ENCODE peak calls at places on chromosome 13, in ten cellular contexts. L is tibial nerve, Z is SK-N-SH, X is H1, F is upper lobe of left lung, N is A549, H is sigmoid colon, B is stomach, W is esophagus muscularis mucosa, J is transverse colon. G is an unnamed sample. For H3K9me3, the result is how much of the 10 kb centered on the place peaks cover.

GRCh38 chr13:34458756-34459462 is 483.2 kb upstream of the NBEA start:
- DNase-seq in F (no peak), N (peak), H (peak), W (peak), X (no peak), L (no peak), Z (no peak), J (no peak), B (no peak), G (no peak)

GRCh38 chr13:33873251-33873908 is 55.4 kb downstream of the RFC3 start:
- DNase-seq in Z (no peak), W (no peak), X (no peak), N (no peak), B (no peak), F (no peak), J (no peak), H (no peak), L (no peak), G (no peak)

GRCh38 chr13:63741029-63741813 is 2325.6 kb upstream of the PCDH20 start:
- DNase-seq in W (peak), Z (no peak), J (no peak), N (no peak), B (no peak), X (no peak), F (peak), L (no peak), H (peak), G (peak)

GRCh38 chr13:109095126-109095525 is 465.7 kb downstream of the MYO16 start:
- DNase-seq in J (no peak), Z (no peak), H (no peak), F (no peak), N (no peak), W (no peak), L (no peak), X (no peak), B (no peak), G (no peak)

GRCh38 chr13:67914535-67914934 is 684.4 kb upstream of the PCDH9 start:
- DNase-seq in J (no peak), X (no peak), F (peak), N (no peak), L (no peak), Z (no peak), W (no peak), H (no peak), B (no peak), G (no peak)

GRCh38 chr13:100673831-100674362 is 698 bp downstream of the TMTC4 start:
- DNase-seq in Z (no peak), H (peak), N (peak), F (peak), X (no peak), W (no peak), J (peak), L (no peak), B (peak), G (peak)

GRCh38 chr13:102879793-102880499 is 34.1 kb downstream of the ERCC5 start:
- DNase-seq in L (no peak), X (no peak), W (no peak), H (no peak), Z (no peak), J (no peak), F (no peak), B (no peak), N (no peak), G (no peak)

GRCh38 chr13:95296326-95296939 is 4.8 kb downstream of the ABCC4 start:
- DNase-seq in W (no peak), N (peak), F (no peak), X (no peak), J (peak), B (peak), H (no peak), Z (peak), L (no peak), G (no peak)

GRCh38 chr13:35923347-35923746 is 207.8 kb downstream of the DCLK1 start:
- DNase-seq in X (no peak), L (no peak), J (no peak), N (peak), F (no peak), Z (no peak), H (no peak), B (no peak), W (no peak), G (no peak)

GRCh38 chr13:73056054-73056962 is 2.5 kb upstream of the KLF5 start:
- DNase-seq in B (no peak), H (no peak), Z (no peak), L (no peak), F (no peak), J (no peak), N (peak), W (no peak), X (no peak), G (no peak)

GRCh38 chr13:46607768-46608553 is 55.0 kb downstream of the LRCH1 start:
- DNase-seq in X (no peak), J (no peak), F (no peak), N (peak), Z (no peak), W (no peak), H (no peak), L (no peak), B (no peak), G (no peak)

GRCh38 chr13:91308299-91308698 is 39.2 kb upstream of the MIR17HG start:
- DNase-seq in L (no peak), X (no peak), F (no peak), B (no peak), W (no peak), H (no peak), Z (no peak), N (no peak), J (no peak), G (no peak)

GRCh38 chr13:113023217-113023597 is 54.2 kb downstream of the MCF2L start:
- DNase-seq in X (no peak), N (no peak), F (peak), H (no peak), Z (no peak), W (no peak), B (no peak), J (no peak), L (no peak), G (no peak)

GRCh38 chr13:108304170-108305068 is 34.9 kb downstream of the TNFSF13B start:
- DNase-seq in X (no peak), Z (no peak), F (no peak), B (no peak), L (no peak), W (no peak), J (no peak), H (no peak), N (no peak), G (no peak)

GRCh38 chr13:109180905-109181425 is 551.6 kb downstream of the MYO16 start:
- DNase-seq in N (no peak), X (no peak), F (no peak), L (no peak), H (no peak), J (no peak), W (no peak), B (no peak), Z (no peak), G (no peak)

GRCh38 chr13:93025984-93026383 is 200.6 kb upstream of the GPC6 start:
- DNase-seq in F (no peak), H (no peak), L (no peak), W (no peak), N (no peak), J (no peak), B (no peak), X (no peak), Z (no peak), G (no peak)

GRCh38 chr13:50156140-50156539 is 140.9 kb downstream of the KCNRG start:
- DNase-seq in Z (no peak), H (no peak), L (no peak), F (no peak), W (no peak), N (no peak), X (no peak), B (no peak), J (no peak), G (no peak)

GRCh38 chr13:109211616-109212015 is 574.8 kb downstream of the IRS2 start:
- DNase-seq in B (no peak), Z (peak), L (no peak), J (no peak), N (peak), W (no peak), F (no peak), H (no peak), X (no peak), G (no peak)

GRCh38 chr13:73677041-73677589 is 457.1 kb downstream of the KLF12 start:
- DNase-seq in J (no peak), L (no peak), F (no peak), B (no peak), W (no peak), H (no peak), X (no peak), N (peak), Z (no peak), G (no peak)

GRCh38 chr13:79475569-79475968 is 5.4 kb upstream of the NDFIP2 start:
- DNase-seq in W (no peak), B (no peak), L (no peak), Z (no peak), J (no peak), N (no peak), X (no peak), H (no peak), F (no peak), G (no peak)

DNA sequence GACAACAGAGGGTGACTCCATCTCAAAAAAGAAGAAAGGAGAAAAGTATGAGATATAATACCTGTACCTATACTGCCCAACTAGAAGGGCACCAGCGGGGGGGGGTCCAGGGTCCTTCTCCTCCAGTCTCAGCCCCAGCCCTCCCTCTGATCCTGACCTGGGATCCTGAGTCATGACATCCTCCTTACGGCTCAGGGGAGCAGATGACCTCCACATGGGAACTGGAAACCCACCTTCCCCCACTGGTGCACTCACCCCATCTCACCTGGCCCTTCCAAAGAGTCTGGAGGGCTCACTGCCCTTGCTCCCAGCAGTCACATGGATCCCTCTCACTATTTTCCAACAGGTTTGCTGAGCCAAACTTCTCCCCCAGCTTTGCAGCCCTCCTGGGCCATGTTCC is 24.2 kb downstream of the TUBA3C start:
- DNase-seq in N (no peak), B (no peak), Z (no peak), L (no peak), W (no peak), J (no peak), F (no peak), H (no peak), X (no peak), G (no peak)
- H3K9me3 ChIP-seq in N (under half), B (under half), Z (under half), L (under half), W (under half), J (under half), F (under half), H (under half), X (half or more), G (under half)

DNA sequence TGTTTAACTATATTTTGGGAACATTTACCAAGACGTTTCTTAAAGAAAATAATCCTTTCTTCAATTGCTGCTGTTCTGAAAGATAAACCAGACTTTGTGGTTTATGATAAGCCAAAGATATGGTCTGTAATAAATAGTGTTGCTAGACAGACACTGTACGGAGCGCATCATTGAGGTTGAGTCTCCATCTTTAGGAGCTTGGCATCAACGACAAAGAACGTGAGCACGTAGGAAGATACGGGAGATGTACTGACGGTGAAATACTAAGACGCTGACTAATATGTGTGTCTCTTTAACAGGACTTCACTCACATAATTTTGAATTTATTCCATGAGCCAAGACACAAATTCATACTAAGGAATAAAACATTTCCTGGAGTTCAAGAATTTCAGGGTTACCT is 16.2 kb downstream of the TEX29 start:
- DNase-seq in Z (no peak), J (no peak), W (no peak), H (no peak), L (no peak), B (no peak), F (no peak), N (no peak), X (no peak), G (no peak)
- TF ChIP-seq EP300 in Z (no peak), J (no peak), W (no peak), H (no peak), L (no peak), B (no peak), F (no peak), N (no peak), X (no peak), G (no peak)

DNA sequence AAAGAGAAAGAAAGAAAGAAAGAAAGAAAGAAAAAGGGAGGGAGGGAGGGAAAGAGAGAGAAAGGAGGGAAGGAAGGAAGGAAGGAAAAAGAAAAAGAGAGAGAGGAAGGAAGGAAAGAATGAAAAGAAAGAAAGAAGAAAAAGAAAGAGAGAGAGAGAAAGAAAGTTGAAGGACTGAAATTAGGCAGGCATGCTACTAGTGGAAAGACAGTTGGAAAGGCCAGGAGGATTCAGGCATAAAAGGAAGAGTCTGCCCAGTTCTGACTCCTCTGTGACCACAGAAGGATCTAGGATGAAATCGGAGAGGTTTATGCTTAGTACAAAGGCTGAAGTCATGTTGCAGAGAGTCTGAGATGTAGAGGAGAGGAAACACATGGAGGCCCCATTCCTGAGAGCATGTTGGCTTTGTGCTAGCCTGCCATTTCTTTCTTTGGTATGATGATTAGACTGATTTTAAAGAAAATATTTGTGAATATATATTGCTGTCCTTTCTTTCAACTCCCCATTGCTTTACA is 246.5 kb upstream of the ARGLU1 start:
- DNase-seq in W (no peak), N (no peak), F (no peak), H (no peak), X (no peak), J (no peak), B (no peak), Z (no peak), L (no peak), G (no peak)
- H3K27ac ChIP-seq in W (no peak), N (no peak), F (no peak), H (no peak), X (no peak), J (no peak), B (no peak), Z (no peak), L (no peak), G (no peak)

GRCh38 chr13:111259058-111259457 is 61.4 kb upstream of the TEX29 start:
- DNase-seq in J (no peak), H (no peak), Z (no peak), X (no peak), B (no peak), N (no peak), L (no peak), W (peak), F (no peak), G (no peak)
- H3K9me3 ChIP-seq in J (under half), H (under half), Z (under half), X (under half), B (under half), N (under half), L (under half), W (under half), F (under half), G (under half)

GRCh38 chr13:27959976-27960361 is 9.1 kb downstream of the CDX2 start:
- DNase-seq in N (no peak), J (no peak), L (no peak), Z (no peak), H (no peak), B (no peak), F (no peak), X (no peak), W (no peak), G (no peak)

GRCh38 chr13:27962128-27962841 is 6.8 kb downstream of the CDX2 start:
- DNase-seq in N (no peak), H (no peak), L (no peak), J (peak), W (no peak), Z (peak), X (no peak), F (no peak), B (no peak), G (no peak)

GRCh38 chr13:27962982-27963381 is 6.1 kb downstream of the CDX2 start:
- DNase-seq in H (no peak), J (no peak), X (no peak), N (no peak), L (no peak), W (no peak), F (no peak), B (no peak), Z (no peak), G (no peak)

GRCh38 chr13:27960362-27961226 is 8.5 kb downstream of the CDX2 start:
- DNase-seq in F (peak), N (peak), Z (peak), H (no peak), B (peak), L (no peak), W (no peak), X (no peak), J (peak), G (no peak)

DNA sequence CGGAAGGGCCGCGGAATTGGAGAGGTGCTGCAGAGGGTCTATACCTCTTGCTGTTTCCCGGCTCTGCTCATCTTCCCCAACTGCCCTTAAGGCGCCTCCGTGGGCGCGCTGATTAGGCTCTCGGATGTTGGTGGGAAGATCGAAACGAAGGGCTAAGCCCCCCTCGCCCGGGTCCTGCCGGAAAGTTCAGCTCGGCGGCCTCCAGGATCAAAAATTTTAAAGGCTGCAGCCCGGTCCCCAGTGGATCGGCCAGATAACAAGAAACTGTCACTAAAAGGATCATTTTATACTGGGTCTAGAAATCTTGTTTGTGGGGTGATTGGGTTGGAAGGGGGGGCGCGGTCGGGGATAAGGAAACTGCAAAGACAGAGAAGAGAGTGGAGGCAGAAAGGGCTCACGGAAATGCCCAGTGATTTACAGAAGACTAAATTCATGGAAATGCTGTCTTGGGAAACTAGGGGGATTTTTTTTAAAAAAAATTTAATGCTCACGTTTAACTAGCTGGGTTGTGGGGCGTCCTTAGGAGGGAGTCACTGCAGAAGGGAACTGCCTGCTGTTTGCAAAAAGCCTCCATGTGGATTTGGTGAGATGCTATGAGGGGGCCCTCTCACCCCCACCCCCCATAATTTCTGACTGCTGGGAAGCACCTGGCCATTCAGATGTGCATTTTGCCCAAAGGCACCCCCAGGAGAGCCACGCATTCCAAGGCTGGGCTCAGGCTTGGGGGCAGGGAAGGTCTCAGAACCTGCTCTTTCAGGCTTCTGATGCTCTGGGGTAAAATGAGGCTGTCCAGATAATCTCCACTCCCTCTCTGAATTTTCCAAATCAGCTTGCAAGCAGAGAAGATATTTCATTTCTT is 7.7 kb downstream of the CDX2 start:
- DNase-seq in H (no peak), L (no peak), N (no peak), X (no peak), B (no peak), F (no peak), W (no peak), J (no peak), Z (peak), G (no peak)
- TF ChIP-seq EP300 in H (no peak), L (no peak), N (no peak), X (peak), B (no peak), F (no peak), W (no peak), J (no peak), Z (no peak), G (no peak)

GRCh38 chr13:23705578-23705977 is 135.4 kb downstream of the TNFRSF19 start:
- DNase-seq in J (no peak), X (no peak), N (no peak), F (no peak), W (no peak), H (no peak), B (no peak), L (no peak), Z (no peak), G (no peak)

GRCh38 chr13:23711355-23711754 is 141.1 kb downstream of the TNFRSF19 start:
- DNase-seq in L (no peak), B (no peak), Z (no peak), W (no peak), N (no peak), H (no peak), X (no peak), J (no peak), F (no peak), G (no peak)

GRCh38 chr13:23707674-23708073 is 137.5 kb downstream of the TNFRSF19 start:
- DNase-seq in L (no peak), X (no peak), B (no peak), J (no peak), H (no peak), Z (no peak), N (peak), W (no peak), F (no peak), G (no peak)

GRCh38 chr13:23710366-23710765 is 140.2 kb downstream of the TNFRSF19 start:
- DNase-seq in J (no peak), L (no peak), F (no peak), Z (no peak), X (no peak), H (no peak), N (no peak), B (no peak), W (no peak), G (no peak)

GRCh38 chr13:23709521-23709920 is 139.3 kb downstream of the TNFRSF19 start:
- DNase-seq in L (no peak), Z (no peak), H (no peak), F (no peak), N (no peak), J (no peak), B (no peak), W (no peak), X (no peak), G (no peak)
- H3K27ac ChIP-seq in L (no peak), Z (no peak), H (no peak), F (no peak), N (no peak), J (no peak), B (no peak), W (no peak), X (no peak), G (no peak)

GRCh38 chr13:57264965-57265364 is 98.0 kb downstream of the PRR20E start:
- DNase-seq in N (no peak), W (no peak), L (no peak), X (no peak), J (no peak), F (no peak), H (no peak), B (no peak), Z (no peak), G (no peak)
- H3K9me3 ChIP-seq in N (under half), W (under half), L (under half), X (under half), J (under half), F (under half), H (under half), B (under half), Z (under half), G (under half)

G was measured in ovary.